ENCODE peak calls at places on chromosomes 1 and 21, in eight cellular contexts. One of them, this sample, is unnamed.

GRCh38 chr1:11920239-11920903 is 5.9 kb downstream of the KIAA2013 start:
- DNase-seq in MM.1S: no peak
- DNase-seq in left ventricle myocardium inferior: no peak
- DNase-seq in right lobe of liver: no peak
- DNase-seq in brain microvascular endothelial cell: no peak
- DNase-seq in BJ: no peak
- DNase-seq in adrenal gland: no peak
- DNase-seq in RWPE1: no peak
- DNase-seq in this sample: no peak

GRCh38 chr1:74641161-74641560 is 32.4 kb downstream of the ERICH3 start:
- DNase-seq in MM.1S: no peak
- DNase-seq in left ventricle myocardium inferior: no peak
- DNase-seq in right lobe of liver: no peak
- DNase-seq in brain microvascular endothelial cell: no peak
- DNase-seq in BJ: no peak
- DNase-seq in adrenal gland: no peak
- DNase-seq in RWPE1: no peak
- DNase-seq in this sample: no peak

GRCh38 chr1:209062081-209062480 is 521.4 kb upstream of the CAMK1G start:
- DNase-seq in MM.1S: no peak
- DNase-seq in left ventricle myocardium inferior: no peak
- DNase-seq in right lobe of liver: no peak
- DNase-seq in brain microvascular endothelial cell: no peak
- DNase-seq in BJ: no peak
- DNase-seq in adrenal gland: no peak
- DNase-seq in RWPE1: no peak
- DNase-seq in this sample: no peak

GRCh38 chr21:33443174-33443573 is 36.6 kb downstream of the TMEM50B start:
- DNase-seq in MM.1S: no peak
- DNase-seq in left ventricle myocardium inferior: no peak
- DNase-seq in right lobe of liver: no peak
- DNase-seq in brain microvascular endothelial cell: no peak
- DNase-seq in BJ: no peak
- DNase-seq in adrenal gland: no peak
- DNase-seq in RWPE1: no peak
- DNase-seq in this sample: no peak

GRCh38 chr1:115112496-115113375 is 23.4 kb upstream of the TSPAN2 start:
- DNase-seq in MM.1S: no peak
- DNase-seq in left ventricle myocardium inferior: no peak
- DNase-seq in right lobe of liver: peak; percentile 55
- DNase-seq in brain microvascular endothelial cell: no peak
- DNase-seq in BJ: no peak
- DNase-seq in adrenal gland: peak; percentile 61
- DNase-seq in RWPE1: no peak
- DNase-seq in this sample: no peak

GRCh38 chr21:44517175-44517899 is 22.7 kb downstream of the KRTAP10-1 start:
- DNase-seq in MM.1S: peak; percentile 74
- DNase-seq in left ventricle myocardium inferior: no peak
- DNase-seq in right lobe of liver: no peak
- DNase-seq in brain microvascular endothelial cell: peak; percentile 7
- DNase-seq in BJ: no peak
- DNase-seq in adrenal gland: peak; percentile 66
- DNase-seq in RWPE1: peak; percentile 26
- DNase-seq in this sample: no peak

GRCh38 chr1:234244482-234244881 is 128.8 kb upstream of the COA6 start:
- DNase-seq in MM.1S: no peak
- DNase-seq in left ventricle myocardium inferior: no peak
- DNase-seq in right lobe of liver: no peak
- DNase-seq in brain microvascular endothelial cell: no peak
- DNase-seq in BJ: no peak
- DNase-seq in adrenal gland: no peak
- DNase-seq in RWPE1: no peak
- DNase-seq in this sample: no peak

GRCh38 chr1:165069829-165070228 is 286.7 kb downstream of the LMX1A start:
- DNase-seq in MM.1S: no peak
- DNase-seq in left ventricle myocardium inferior: no peak
- DNase-seq in right lobe of liver: no peak
- DNase-seq in brain microvascular endothelial cell: no peak
- DNase-seq in BJ: no peak
- DNase-seq in adrenal gland: no peak
- DNase-seq in RWPE1: no peak
- DNase-seq in this sample: no peak

GRCh38 chr21:45634511-45635183 is 8.9 kb upstream of the PCBP3 start:
- DNase-seq in MM.1S: no peak
- DNase-seq in left ventricle myocardium inferior: no peak
- DNase-seq in right lobe of liver: no peak
- DNase-seq in brain microvascular endothelial cell: peak; percentile 70
- DNase-seq in BJ: no peak
- DNase-seq in adrenal gland: no peak
- DNase-seq in RWPE1: no peak
- DNase-seq in this sample: no peak

GRCh38 chr1:98046031-98046641 is 125.3 kb upstream of the DPYD start:
- DNase-seq in MM.1S: no peak
- DNase-seq in left ventricle myocardium inferior: no peak
- DNase-seq in right lobe of liver: no peak
- DNase-seq in brain microvascular endothelial cell: peak; percentile 26
- DNase-seq in BJ: no peak
- DNase-seq in adrenal gland: peak; percentile 68
- DNase-seq in RWPE1: peak; percentile 1
- DNase-seq in this sample: no peak

GRCh38 chr1:32639489-32640075 is 10.8 kb downstream of the ZBTB8OS start:
- DNase-seq in MM.1S: no peak
- DNase-seq in left ventricle myocardium inferior: no peak
- DNase-seq in right lobe of liver: no peak
- DNase-seq in brain microvascular endothelial cell: no peak
- DNase-seq in BJ: peak; percentile 61
- DNase-seq in adrenal gland: no peak
- DNase-seq in RWPE1: no peak
- DNase-seq in this sample: no peak

GRCh38 chr1:52786148-52786547 is 56.4 kb upstream of the ZYG11A start:
- DNase-seq in MM.1S: no peak
- DNase-seq in left ventricle myocardium inferior: no peak
- DNase-seq in right lobe of liver: no peak
- DNase-seq in brain microvascular endothelial cell: no peak
- DNase-seq in BJ: no peak
- DNase-seq in adrenal gland: no peak
- DNase-seq in RWPE1: no peak
- DNase-seq in this sample: no peak

GRCh38 chr1:84672080-84672735 is 18.1 kb downstream of the SSX2IP start:
- DNase-seq in MM.1S: no peak
- DNase-seq in left ventricle myocardium inferior: no peak
- DNase-seq in right lobe of liver: no peak
- DNase-seq in brain microvascular endothelial cell: no peak
- DNase-seq in BJ: no peak
- DNase-seq in adrenal gland: no peak
- DNase-seq in RWPE1: no peak
- DNase-seq in this sample: no peak

GRCh38 chr1:29521438-29521715 is 285.1 kb downstream of the PTPRU start:
- DNase-seq in MM.1S: no peak
- DNase-seq in left ventricle myocardium inferior: no peak
- DNase-seq in right lobe of liver: peak; percentile 19
- DNase-seq in brain microvascular endothelial cell: no peak
- DNase-seq in BJ: no peak
- DNase-seq in adrenal gland: peak; percentile 10
- DNase-seq in RWPE1: no peak
- DNase-seq in this sample: no peak

GRCh38 chr1:167747988-167748387 is 26.2 kb downstream of the MPZL1 start:
- DNase-seq in MM.1S: no peak
- DNase-seq in left ventricle myocardium inferior: no peak
- DNase-seq in right lobe of liver: no peak
- DNase-seq in brain microvascular endothelial cell: no peak
- DNase-seq in BJ: no peak
- DNase-seq in adrenal gland: no peak
- DNase-seq in RWPE1: no peak
- DNase-seq in this sample: no peak

GRCh38 chr1:117591248-117591647 is 14.6 kb upstream of the TENT5C start:
- DNase-seq in MM.1S: no peak
- DNase-seq in left ventricle myocardium inferior: no peak
- DNase-seq in right lobe of liver: no peak
- DNase-seq in brain microvascular endothelial cell: no peak
- DNase-seq in BJ: no peak
- DNase-seq in adrenal gland: no peak
- DNase-seq in RWPE1: no peak
- DNase-seq in this sample: no peak

GRCh38 chr1:1033731-1034437 is 14.0 kb downstream of the AGRN start:
- DNase-seq in MM.1S: no peak
- DNase-seq in left ventricle myocardium inferior: no peak
- DNase-seq in right lobe of liver: no peak
- DNase-seq in brain microvascular endothelial cell: no peak
- DNase-seq in BJ: no peak
- DNase-seq in adrenal gland: no peak
- DNase-seq in RWPE1: no peak
- DNase-seq in this sample: no peak

GRCh38 chr21:42234026-42234425 is 15.1 kb downstream of the ABCG1 start:
- DNase-seq in MM.1S: no peak
- DNase-seq in left ventricle myocardium inferior: no peak
- DNase-seq in right lobe of liver: no peak
- DNase-seq in brain microvascular endothelial cell: no peak
- DNase-seq in BJ: no peak
- DNase-seq in adrenal gland: no peak
- DNase-seq in RWPE1: no peak
- DNase-seq in this sample: no peak

GRCh38 chr21:42231761-42232160 is 12.8 kb downstream of the ABCG1 start:
- DNase-seq in MM.1S: no peak
- DNase-seq in left ventricle myocardium inferior: no peak
- DNase-seq in right lobe of liver: no peak
- DNase-seq in brain microvascular endothelial cell: no peak
- DNase-seq in BJ: no peak
- DNase-seq in adrenal gland: no peak
- DNase-seq in RWPE1: no peak
- DNase-seq in this sample: no peak

GRCh38 chr21:42232176-42232825 is 13.4 kb downstream of the ABCG1 start:
- DNase-seq in MM.1S: no peak
- DNase-seq in left ventricle myocardium inferior: no peak
- DNase-seq in right lobe of liver: no peak
- DNase-seq in brain microvascular endothelial cell: no peak
- DNase-seq in BJ: no peak
- DNase-seq in adrenal gland: no peak
- DNase-seq in RWPE1: no peak
- DNase-seq in this sample: no peak

GRCh38 chr21:42234464-42235241 is 15.7 kb downstream of the ABCG1 start:
- DNase-seq in MM.1S: peak; percentile 96
- DNase-seq in left ventricle myocardium inferior: peak; percentile 72
- DNase-seq in right lobe of liver: peak; percentile 83
- DNase-seq in brain microvascular endothelial cell: peak; percentile 24
- DNase-seq in BJ: no peak
- DNase-seq in adrenal gland: peak; percentile 90
- DNase-seq in RWPE1: peak; percentile 64
- DNase-seq in this sample: no peak

GRCh38 chr21:42233067-42233981 is 14.4 kb downstream of the ABCG1 start:
- DNase-seq in MM.1S: peak; percentile 66
- DNase-seq in left ventricle myocardium inferior: peak; percentile 84
- DNase-seq in right lobe of liver: peak; percentile 72
- DNase-seq in brain microvascular endothelial cell: peak; percentile 18
- DNase-seq in BJ: no peak
- DNase-seq in adrenal gland: peak; percentile 91
- DNase-seq in RWPE1: no peak
- DNase-seq in this sample: no peak
- TF ChIP-seq CTCF in MM.1S: peak; percentile 58
- TF ChIP-seq CTCF in left ventricle myocardium inferior: peak; percentile 53
- TF ChIP-seq CTCF in right lobe of liver: no peak
- TF ChIP-seq CTCF in brain microvascular endothelial cell: peak; percentile 19
- TF ChIP-seq CTCF in BJ: no peak
- TF ChIP-seq CTCF in adrenal gland: peak; percentile 33
- TF ChIP-seq CTCF in RWPE1: no peak
- TF ChIP-seq CTCF in this sample: no peak

DNA sequence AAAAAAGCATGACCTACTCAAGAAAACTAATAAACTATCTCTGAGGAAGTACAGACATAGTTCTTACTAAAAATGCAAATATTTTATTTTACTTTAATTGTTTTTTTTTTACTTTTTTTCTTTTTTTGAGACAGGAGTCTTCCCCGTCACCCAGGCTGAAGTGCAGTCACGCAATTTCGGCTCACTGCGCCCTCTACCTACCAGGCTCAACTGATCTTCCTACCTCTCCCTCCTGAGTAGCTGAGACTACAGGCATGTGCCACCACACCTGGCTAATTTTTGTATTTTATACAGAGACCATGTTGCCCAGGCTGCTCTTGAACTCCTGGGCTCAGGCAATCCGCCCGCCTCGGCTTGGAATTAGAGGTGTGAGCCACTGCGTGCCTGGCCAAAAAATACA is 1263.1 kb downstream of the KCNT2 start:
- DNase-seq in MM.1S: no peak
- DNase-seq in left ventricle myocardium inferior: no peak
- DNase-seq in right lobe of liver: peak; percentile 48
- DNase-seq in brain microvascular endothelial cell: no peak
- DNase-seq in BJ: no peak
- DNase-seq in adrenal gland: no peak
- DNase-seq in RWPE1: no peak
- DNase-seq in this sample: no peak
- TF ChIP-seq CTCF in MM.1S: no peak
- TF ChIP-seq CTCF in left ventricle myocardium inferior: no peak
- TF ChIP-seq CTCF in right lobe of liver: peak; percentile 39
- TF ChIP-seq CTCF in brain microvascular endothelial cell: no peak
- TF ChIP-seq CTCF in BJ: no peak
- TF ChIP-seq CTCF in adrenal gland: no peak
- TF ChIP-seq CTCF in RWPE1: no peak
- TF ChIP-seq CTCF in this sample: no peak

DNA sequence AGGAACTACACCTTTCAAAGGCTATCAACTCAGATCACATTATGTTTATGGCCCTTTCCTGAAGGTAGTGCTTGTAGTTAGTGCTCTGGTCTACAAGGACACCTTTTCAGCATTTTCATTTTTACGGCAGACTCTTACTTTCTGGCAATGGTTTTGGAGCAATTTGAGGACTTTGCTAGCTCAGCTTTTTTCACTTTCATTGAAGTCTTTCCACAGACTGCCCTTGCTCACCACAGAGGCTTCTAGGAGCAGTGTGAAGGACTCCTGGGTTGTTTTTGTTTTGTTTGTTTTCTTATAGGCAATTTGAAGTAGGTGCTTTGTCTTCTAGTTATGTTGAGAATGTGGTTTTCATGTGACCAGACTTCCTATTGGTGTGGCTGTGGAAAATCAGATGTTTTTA is 43.1 kb downstream of the CD55 start:
- DNase-seq in MM.1S: peak; percentile 96
- DNase-seq in left ventricle myocardium inferior: no peak
- DNase-seq in right lobe of liver: no peak
- DNase-seq in brain microvascular endothelial cell: no peak
- DNase-seq in BJ: no peak
- DNase-seq in adrenal gland: no peak
- DNase-seq in RWPE1: no peak
- DNase-seq in this sample: no peak
- TF ChIP-seq CTCF in MM.1S: no peak
- TF ChIP-seq CTCF in left ventricle myocardium inferior: no peak
- TF ChIP-seq CTCF in right lobe of liver: no peak
- TF ChIP-seq CTCF in brain microvascular endothelial cell: no peak
- TF ChIP-seq CTCF in BJ: no peak
- TF ChIP-seq CTCF in adrenal gland: no peak
- TF ChIP-seq CTCF in RWPE1: no peak
- TF ChIP-seq CTCF in this sample: no peak

DNA sequence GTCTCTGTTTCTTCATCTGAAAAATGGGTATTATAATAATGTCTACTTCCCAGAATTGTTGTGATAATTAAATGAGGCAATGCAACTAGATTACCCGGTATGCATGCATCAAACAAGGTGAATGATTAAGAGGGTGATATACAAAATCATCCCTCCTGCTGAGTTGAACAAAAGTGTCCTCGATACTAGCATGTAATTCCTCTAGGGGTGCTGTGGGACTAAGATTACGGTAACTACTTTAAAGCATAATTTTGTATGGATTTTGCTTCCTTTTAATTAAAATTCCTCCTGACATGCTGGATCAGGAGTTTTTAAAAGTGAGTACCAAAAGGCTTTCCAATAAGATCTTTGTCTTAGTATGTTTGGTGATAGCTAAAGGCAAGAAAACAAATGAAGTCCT is 98.7 kb upstream of the PRMT6 start:
- DNase-seq in MM.1S: no peak
- DNase-seq in left ventricle myocardium inferior: no peak
- DNase-seq in right lobe of liver: no peak
- DNase-seq in brain microvascular endothelial cell: no peak
- DNase-seq in BJ: no peak
- DNase-seq in adrenal gland: no peak
- DNase-seq in RWPE1: no peak
- DNase-seq in this sample: no peak
- TF ChIP-seq CTCF in MM.1S: no peak
- TF ChIP-seq CTCF in left ventricle myocardium inferior: no peak
- TF ChIP-seq CTCF in right lobe of liver: no peak
- TF ChIP-seq CTCF in brain microvascular endothelial cell: no peak
- TF ChIP-seq CTCF in BJ: no peak
- TF ChIP-seq CTCF in adrenal gland: no peak
- TF ChIP-seq CTCF in RWPE1: peak; percentile 8
- TF ChIP-seq CTCF in this sample: no peak